ENCODE peak calls at places on chromosome 7, in seven cellular contexts. One of them, this sample, is unnamed.

GRCh38 chr7:66380285-66380888 is 175.3 kb downstream of the TPST1 start:
- DNase-seq in breast epithelium: no peak
- DNase-seq in HFFc6: peak; percentile 48
- DNase-seq in IMR-90: peak; percentile 47
- DNase-seq in esophagus squamous epithelium: no peak
- DNase-seq in GM06990: no peak
- DNase-seq in Panc1: no peak
- DNase-seq in this sample: no peak

GRCh38 chr7:35762781-35763180 is 38.1 kb upstream of the SEPTIN7 start:
- DNase-seq in Panc1: no peak
- DNase-seq in HFFc6: no peak
- DNase-seq in esophagus squamous epithelium: no peak
- DNase-seq in GM06990: no peak
- DNase-seq in IMR-90: peak; percentile 26
- DNase-seq in breast epithelium: no peak
- DNase-seq in this sample: no peak

GRCh38 chr7:40859965-40860543 is 725.2 kb downstream of the SUGCT start:
- DNase-seq in IMR-90: no peak
- DNase-seq in breast epithelium: no peak
- DNase-seq in Panc1: no peak
- DNase-seq in HFFc6: no peak
- DNase-seq in GM06990: no peak
- DNase-seq in esophagus squamous epithelium: no peak
- DNase-seq in this sample: no peak

GRCh38 chr7:99953649-99954048 is 22.2 kb downstream of the AZGP1 start:
- DNase-seq in Panc1: no peak
- DNase-seq in GM06990: no peak
- DNase-seq in HFFc6: no peak
- DNase-seq in esophagus squamous epithelium: no peak
- DNase-seq in IMR-90: peak; percentile 2
- DNase-seq in breast epithelium: peak; percentile 96
- DNase-seq in this sample: no peak

GRCh38 chr7:106047146-106047545 is 65.0 kb downstream of the SYPL1 start:
- DNase-seq in esophagus squamous epithelium: no peak
- DNase-seq in IMR-90: no peak
- DNase-seq in Panc1: no peak
- DNase-seq in breast epithelium: no peak
- DNase-seq in GM06990: no peak
- DNase-seq in HFFc6: no peak
- DNase-seq in this sample: no peak

GRCh38 chr7:79132844-79133451 is 320.5 kb downstream of the MAGI2 start:
- DNase-seq in IMR-90: peak; percentile 52
- DNase-seq in HFFc6: no peak
- DNase-seq in breast epithelium: no peak
- DNase-seq in esophagus squamous epithelium: no peak
- DNase-seq in Panc1: peak; percentile 43
- DNase-seq in GM06990: no peak
- DNase-seq in this sample: no peak

GRCh38 chr7:53101026-53101425 is 65.6 kb downstream of the POM121L12 start:
- DNase-seq in GM06990: no peak
- DNase-seq in breast epithelium: no peak
- DNase-seq in IMR-90: no peak
- DNase-seq in esophagus squamous epithelium: no peak
- DNase-seq in Panc1: no peak
- DNase-seq in HFFc6: no peak
- DNase-seq in this sample: no peak

GRCh38 chr7:154929006-154929726 is 73.8 kb downstream of the PAXIP1 start:
- DNase-seq in breast epithelium: no peak
- DNase-seq in IMR-90: no peak
- DNase-seq in Panc1: no peak
- DNase-seq in GM06990: no peak
- DNase-seq in HFFc6: no peak
- DNase-seq in esophagus squamous epithelium: no peak
- DNase-seq in this sample: no peak

GRCh38 chr7:24825315-24825917 is 68.2 kb upstream of the GSDME start:
- DNase-seq in breast epithelium: no peak
- DNase-seq in HFFc6: peak; percentile 25
- DNase-seq in esophagus squamous epithelium: no peak
- DNase-seq in GM06990: no peak
- DNase-seq in Panc1: no peak
- DNase-seq in IMR-90: no peak
- DNase-seq in this sample: no peak

GRCh38 chr7:27579565-27579964 is 83.1 kb downstream of the HIBADH start:
- DNase-seq in HFFc6: peak; percentile 4
- DNase-seq in IMR-90: no peak
- DNase-seq in GM06990: no peak
- DNase-seq in Panc1: no peak
- DNase-seq in breast epithelium: no peak
- DNase-seq in esophagus squamous epithelium: no peak
- DNase-seq in this sample: peak; percentile 4

GRCh38 chr7:47937065-47937687 is 11.1 kb downstream of the PKD1L1 start:
- DNase-seq in HFFc6: no peak
- DNase-seq in Panc1: no peak
- DNase-seq in GM06990: peak; percentile 78
- DNase-seq in IMR-90: no peak
- DNase-seq in breast epithelium: no peak
- DNase-seq in esophagus squamous epithelium: no peak
- DNase-seq in this sample: no peak

DNA sequence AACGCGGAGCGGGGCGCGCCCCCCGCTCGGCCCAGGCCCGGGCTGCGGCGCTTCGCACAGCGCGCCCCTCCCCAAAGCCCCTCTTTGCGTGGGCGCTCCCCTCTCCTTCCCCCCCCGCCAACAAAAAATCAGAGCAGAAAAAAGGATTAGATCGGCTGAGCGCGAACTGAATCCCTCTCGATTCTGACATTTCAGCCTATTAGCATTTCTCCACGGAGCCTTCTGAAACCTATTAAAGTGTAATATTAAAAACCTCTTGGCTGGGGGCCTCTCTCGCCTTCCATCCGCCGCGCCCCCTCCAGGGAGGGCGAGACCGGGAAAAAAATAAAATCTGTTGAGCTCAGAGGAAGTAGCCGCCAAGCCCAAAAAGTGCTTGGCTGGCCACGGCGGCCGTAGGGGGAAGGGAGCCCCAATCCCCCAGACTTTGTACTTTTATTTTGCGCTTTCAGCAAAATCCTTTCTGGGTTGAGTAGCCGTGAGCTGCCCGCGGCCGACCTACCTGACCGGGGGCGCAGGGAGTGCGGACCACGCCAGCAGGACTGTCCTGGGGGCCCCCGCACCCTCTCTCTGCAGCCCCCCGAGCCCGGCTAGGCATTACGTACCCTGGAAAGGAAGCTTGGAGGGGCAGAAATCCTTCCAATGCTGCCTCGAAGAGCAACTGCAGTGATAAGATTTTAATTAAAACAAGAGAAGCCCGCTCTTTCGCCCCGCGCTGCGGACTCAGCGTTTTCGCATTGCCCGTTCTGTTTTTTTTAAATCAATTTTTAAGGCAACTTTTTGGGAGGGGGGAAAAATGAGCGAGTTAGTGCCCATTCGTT is 1.3 kb upstream of the TNRC18 start:
- DNase-seq in breast epithelium: no peak
- DNase-seq in Panc1: no peak
- DNase-seq in HFFc6: peak; percentile 17
- DNase-seq in IMR-90: peak; percentile 33
- DNase-seq in GM06990: no peak
- DNase-seq in esophagus squamous epithelium: no peak
- DNase-seq in this sample: no peak
- TF ChIP-seq CTCF in breast epithelium: no peak
- TF ChIP-seq CTCF in Panc1: no peak
- TF ChIP-seq CTCF in HFFc6: peak; percentile 27
- TF ChIP-seq CTCF in IMR-90: no peak
- TF ChIP-seq CTCF in GM06990: no peak
- TF ChIP-seq CTCF in esophagus squamous epithelium: no peak
- TF ChIP-seq CTCF in this sample: no peak

GRCh38 chr7:141232286-141233051 is 158.6 kb downstream of the TMEM178B start:
- DNase-seq in IMR-90: no peak
- DNase-seq in breast epithelium: no peak
- DNase-seq in GM06990: no peak
- DNase-seq in HFFc6: no peak
- DNase-seq in esophagus squamous epithelium: no peak
- DNase-seq in Panc1: no peak
- DNase-seq in this sample: no peak

GRCh38 chr7:141227454-141227853 is 153.6 kb downstream of the TMEM178B start:
- DNase-seq in Panc1: no peak
- DNase-seq in HFFc6: no peak
- DNase-seq in GM06990: no peak
- DNase-seq in IMR-90: no peak
- DNase-seq in esophagus squamous epithelium: no peak
- DNase-seq in breast epithelium: no peak
- DNase-seq in this sample: no peak

GRCh38 chr7:141228482-141228881 is 154.6 kb downstream of the TMEM178B start:
- DNase-seq in Panc1: no peak
- DNase-seq in esophagus squamous epithelium: no peak
- DNase-seq in HFFc6: no peak
- DNase-seq in IMR-90: no peak
- DNase-seq in GM06990: no peak
- DNase-seq in breast epithelium: no peak
- DNase-seq in this sample: no peak

GRCh38 chr7:141225916-141226618 is 152.2 kb downstream of the TMEM178B start:
- DNase-seq in HFFc6: no peak
- DNase-seq in Panc1: no peak
- DNase-seq in esophagus squamous epithelium: no peak
- DNase-seq in IMR-90: no peak
- DNase-seq in breast epithelium: no peak
- DNase-seq in GM06990: peak; percentile 19
- DNase-seq in this sample: no peak

DNA sequence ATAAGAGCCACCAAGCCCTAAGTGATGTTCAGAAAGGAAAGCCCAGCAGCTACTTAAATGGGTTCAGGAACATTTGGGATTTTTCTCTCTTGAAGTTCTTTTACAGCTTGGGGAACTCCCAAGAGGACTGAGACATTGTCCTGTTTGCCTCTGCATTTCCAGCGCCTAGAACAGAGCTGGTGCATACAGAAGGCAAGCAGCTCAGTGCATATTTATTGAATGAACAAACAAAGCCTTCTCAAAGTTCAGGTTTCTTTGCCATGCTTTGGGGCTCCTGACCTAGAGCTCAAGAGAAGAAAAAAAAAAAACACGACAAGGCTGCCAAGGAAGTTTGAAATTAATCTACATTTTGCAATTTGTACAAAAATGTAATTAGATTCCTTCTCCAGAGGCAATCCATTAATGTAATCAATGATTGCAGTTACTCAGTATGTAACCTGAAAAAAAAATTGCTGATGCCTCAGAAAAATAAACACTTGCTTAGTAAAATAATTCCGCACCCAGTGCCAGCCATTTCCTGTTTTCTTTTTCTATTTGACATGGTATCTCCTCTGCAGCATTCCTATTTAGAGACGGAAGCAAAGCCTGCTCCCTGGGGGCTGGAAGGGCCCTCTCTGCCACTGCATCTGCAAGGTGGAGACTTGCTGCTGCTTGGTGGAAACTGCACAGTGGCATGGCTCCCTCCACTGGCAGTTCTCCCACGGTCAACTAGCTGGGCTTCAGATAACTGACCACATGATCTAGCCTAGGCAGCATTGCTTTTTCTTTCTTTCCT is 157.3 kb downstream of the TMEM178B start:
- DNase-seq in IMR-90: peak; percentile 19
- DNase-seq in Panc1: no peak
- DNase-seq in HFFc6: peak; percentile 17
- DNase-seq in GM06990: no peak
- DNase-seq in esophagus squamous epithelium: no peak
- DNase-seq in breast epithelium: no peak
- DNase-seq in this sample: peak; percentile 26
- TF ChIP-seq CTCF in IMR-90: peak; percentile 37
- TF ChIP-seq CTCF in Panc1: peak; percentile 47
- TF ChIP-seq CTCF in HFFc6: peak; percentile 68
- TF ChIP-seq CTCF in GM06990: peak; percentile 35
- TF ChIP-seq CTCF in esophagus squamous epithelium: no peak
- TF ChIP-seq CTCF in breast epithelium: no peak
- TF ChIP-seq CTCF in this sample: peak; percentile 33

DNA sequence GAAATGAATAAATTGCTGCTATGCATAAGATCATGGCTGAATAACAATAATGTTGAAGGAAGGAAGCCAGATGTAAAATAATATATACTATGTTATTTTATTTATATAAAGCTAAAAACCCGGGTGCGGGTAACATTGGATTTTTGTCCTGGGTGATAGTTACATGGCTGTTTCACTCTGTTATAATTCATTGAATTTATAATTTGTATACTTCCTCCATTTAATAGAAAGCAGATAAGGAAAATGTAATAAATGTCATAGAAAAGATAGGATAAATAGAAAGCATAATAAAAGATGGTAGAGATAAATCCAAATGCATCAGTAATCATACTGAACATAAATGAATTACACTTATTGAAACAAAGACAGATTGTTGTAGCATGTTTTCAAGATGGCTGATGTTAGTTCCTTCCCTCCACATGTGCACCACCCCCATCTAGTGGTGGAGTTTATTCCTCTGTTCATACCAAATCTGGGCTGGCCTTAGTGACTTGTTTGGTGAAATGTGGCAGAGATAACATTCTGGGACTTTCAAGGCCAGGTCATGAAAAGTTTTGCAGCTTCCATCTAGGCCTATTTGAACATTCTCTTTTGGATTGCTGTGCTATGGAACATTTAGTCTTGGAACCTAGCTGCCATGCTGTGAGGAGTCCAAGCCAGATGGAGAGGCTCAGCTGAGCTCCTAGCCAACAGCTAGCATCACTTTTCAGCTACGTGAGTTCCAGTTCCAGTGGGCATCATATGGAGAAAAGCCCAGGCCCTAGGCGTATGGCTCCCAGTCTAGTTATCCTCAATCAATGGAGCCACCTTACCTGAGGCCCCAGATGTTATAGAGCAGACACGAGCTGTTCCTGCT is 46.9 kb downstream of the AHCYL2 start:
- DNase-seq in breast epithelium: no peak
- DNase-seq in GM06990: peak; percentile 11
- DNase-seq in HFFc6: peak; percentile 47
- DNase-seq in Panc1: peak; percentile 47
- DNase-seq in IMR-90: peak; percentile 43
- DNase-seq in esophagus squamous epithelium: no peak
- DNase-seq in this sample: peak; percentile 10
- TF ChIP-seq CTCF in breast epithelium: peak; percentile 43
- TF ChIP-seq CTCF in GM06990: peak; percentile 78
- TF ChIP-seq CTCF in HFFc6: peak; percentile 87
- TF ChIP-seq CTCF in Panc1: peak; percentile 77
- TF ChIP-seq CTCF in IMR-90: peak; percentile 46
- TF ChIP-seq CTCF in esophagus squamous epithelium: peak; percentile 59
- TF ChIP-seq CTCF in this sample: peak; percentile 74

GRCh38 chr7:83366629-83367028 is 203.9 kb upstream of the PCLO start:
- DNase-seq in Panc1: no peak
- DNase-seq in GM06990: no peak
- DNase-seq in IMR-90: no peak
- DNase-seq in esophagus squamous epithelium: no peak
- DNase-seq in breast epithelium: no peak
- DNase-seq in HFFc6: no peak
- DNase-seq in this sample: no peak

GRCh38 chr7:83362786-83363185 is 200.1 kb upstream of the PCLO start:
- DNase-seq in Panc1: no peak
- DNase-seq in HFFc6: no peak
- DNase-seq in breast epithelium: no peak
- DNase-seq in GM06990: no peak
- DNase-seq in esophagus squamous epithelium: no peak
- DNase-seq in IMR-90: no peak
- DNase-seq in this sample: peak; percentile 18

DNA sequence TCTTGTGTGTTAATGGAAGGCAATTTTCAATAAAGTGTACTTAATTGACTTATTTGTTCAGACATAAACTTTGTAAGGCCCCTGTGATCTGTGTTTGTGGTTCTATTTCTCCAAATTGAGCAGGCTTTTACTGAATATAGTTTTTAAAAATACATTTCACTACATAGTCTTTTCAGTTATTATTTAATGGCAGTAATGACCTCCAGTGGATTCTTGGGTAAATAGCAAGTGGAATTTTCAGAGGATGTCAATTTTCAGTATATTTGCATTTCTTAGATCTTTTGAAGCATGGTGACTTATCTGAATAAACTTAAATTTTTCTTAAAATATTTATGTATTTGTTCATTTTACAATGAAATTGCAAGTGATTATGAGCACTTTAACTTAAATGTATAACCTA is 203.1 kb upstream of the PCLO start:
- DNase-seq in esophagus squamous epithelium: no peak
- DNase-seq in Panc1: no peak
- DNase-seq in breast epithelium: no peak
- DNase-seq in HFFc6: no peak
- DNase-seq in IMR-90: no peak
- DNase-seq in GM06990: no peak
- DNase-seq in this sample: no peak
- TF ChIP-seq CTCF in esophagus squamous epithelium: no peak
- TF ChIP-seq CTCF in Panc1: peak; percentile 9
- TF ChIP-seq CTCF in breast epithelium: no peak
- TF ChIP-seq CTCF in HFFc6: peak; percentile 45
- TF ChIP-seq CTCF in IMR-90: peak; percentile 20
- TF ChIP-seq CTCF in GM06990: no peak
- TF ChIP-seq CTCF in this sample: peak; percentile 30

This sample was measured in astrocyte.